ENCODE peak calls at places on chromosomes 4 and X, in six cellular contexts. One of them, this sample, is unnamed.

GRCh38 chr4:126223784-126224407 is 909.1 kb downstream of the FAT4 start:
- DNase-seq in fibroblast of mammary gland: peak
- DNase-seq in NCI-H2081: peak
- DNase-seq in substantia nigra: no peak
- DNase-seq in ACHN: peak
- DNase-seq in WTC11: no peak
- DNase-seq in this sample: peak

GRCh38 chr4:153257151-153257620 is 52.9 kb downstream of the TRIM2 start:
- DNase-seq in fibroblast of mammary gland: peak
- DNase-seq in NCI-H2081: peak
- DNase-seq in substantia nigra: peak
- DNase-seq in ACHN: peak
- DNase-seq in WTC11: peak
- DNase-seq in this sample: peak

GRCh38 chr4:93103042-93103441 is 725.5 kb upstream of the ATOH1 start:
- DNase-seq in fibroblast of mammary gland: no peak
- DNase-seq in NCI-H2081: no peak
- DNase-seq in substantia nigra: no peak
- DNase-seq in ACHN: no peak
- DNase-seq in WTC11: peak
- DNase-seq in this sample: no peak

GRCh38 chrX:153408221-153408721 is 3.0 kb upstream of the ZFP92 start:
- DNase-seq in fibroblast of mammary gland: no peak
- DNase-seq in NCI-H2081: no peak
- DNase-seq in substantia nigra: no peak
- DNase-seq in ACHN: no peak
- DNase-seq in WTC11: no peak
- DNase-seq in this sample: no peak

GRCh38 chr4:56049428-56050212 is 100.9 kb downstream of the CEP135 start:
- DNase-seq in fibroblast of mammary gland: peak
- DNase-seq in NCI-H2081: peak
- DNase-seq in substantia nigra: peak
- DNase-seq in ACHN: peak
- DNase-seq in WTC11: peak
- DNase-seq in this sample: peak

GRCh38 chr4:17809667-17810066 is 890 bp downstream of the DCAF16 start:
- DNase-seq in fibroblast of mammary gland: no peak
- DNase-seq in NCI-H2081: no peak
- DNase-seq in substantia nigra: no peak
- DNase-seq in ACHN: no peak
- DNase-seq in WTC11: no peak
- DNase-seq in this sample: no peak

GRCh38 chrX:47706575-47706974 is 47.6 kb upstream of the UXT start:
- DNase-seq in fibroblast of mammary gland: peak
- DNase-seq in NCI-H2081: no peak
- DNase-seq in substantia nigra: no peak
- DNase-seq in ACHN: no peak
- DNase-seq in WTC11: no peak
- DNase-seq in this sample: peak

GRCh38 chr4:108849611-108850406 is 87.0 kb upstream of the ETNPPL start:
- DNase-seq in fibroblast of mammary gland: peak
- DNase-seq in NCI-H2081: no peak
- DNase-seq in substantia nigra: no peak
- DNase-seq in ACHN: no peak
- DNase-seq in WTC11: no peak
- DNase-seq in this sample: peak

GRCh38 chr4:188484256-188484655 is 345.0 kb downstream of the TRIML1 start:
- DNase-seq in fibroblast of mammary gland: no peak
- DNase-seq in NCI-H2081: no peak
- DNase-seq in substantia nigra: no peak
- DNase-seq in ACHN: no peak
- DNase-seq in WTC11: no peak
- DNase-seq in this sample: no peak

GRCh38 chr4:90718926-90719325 is 591.7 kb downstream of the CCSER1 start:
- DNase-seq in fibroblast of mammary gland: no peak
- DNase-seq in NCI-H2081: peak
- DNase-seq in substantia nigra: no peak
- DNase-seq in ACHN: peak
- DNase-seq in WTC11: no peak
- DNase-seq in this sample: no peak

GRCh38 chr4:56271121-56271520 is 116.2 kb downstream of the AASDH start:
- DNase-seq in fibroblast of mammary gland: no peak
- DNase-seq in NCI-H2081: no peak
- DNase-seq in substantia nigra: no peak
- DNase-seq in ACHN: no peak
- DNase-seq in WTC11: no peak
- DNase-seq in this sample: no peak

GRCh38 chr4:176439611-176440010 is 119.8 kb downstream of the SPCS3 start:
- DNase-seq in fibroblast of mammary gland: no peak
- DNase-seq in NCI-H2081: no peak
- DNase-seq in substantia nigra: no peak
- DNase-seq in ACHN: no peak
- DNase-seq in WTC11: no peak
- DNase-seq in this sample: peak

GRCh38 chr4:138007572-138007971 is 234.6 kb downstream of the SLC7A11 start:
- DNase-seq in fibroblast of mammary gland: peak
- DNase-seq in NCI-H2081: no peak
- DNase-seq in substantia nigra: no peak
- DNase-seq in ACHN: peak
- DNase-seq in WTC11: no peak
- DNase-seq in this sample: peak

GRCh38 chrX:140762061-140762460 is 52.5 kb downstream of the LINC00632 start:
- DNase-seq in fibroblast of mammary gland: peak
- DNase-seq in NCI-H2081: peak
- DNase-seq in substantia nigra: no peak
- DNase-seq in ACHN: peak
- DNase-seq in WTC11: peak
- DNase-seq in this sample: peak

GRCh38 chr4:8100696-8101095 is 57.9 kb downstream of the ABLIM2 start:
- DNase-seq in fibroblast of mammary gland: no peak
- DNase-seq in NCI-H2081: no peak
- DNase-seq in substantia nigra: no peak
- DNase-seq in ACHN: no peak
- DNase-seq in WTC11: no peak
- DNase-seq in this sample: no peak

This sample was measured in RPMI7951.